ENCODE peak calls at places on chromosome 7, in six cellular contexts. K is epithelial cell of esophagus; V is stimulated activated CD8-positive, alpha-beta memory T cell treated with anti-CD3 and anti-CD28 coated beads, Interleukin-7, amount 100 ng/mL, for 4 hours; H is activated CD4-positive, alpha-beta T cell treated with anti-CD3 and anti-CD28 coated beads, Interleukin-2, amount 50 U/mL, for 1 hour; G is HuH-7; J is left ventricle myocardium inferior. R is an unnamed sample.

GRCh38 chr7:158757404-158757989 is 52.9 kb upstream of the NCAPG2 start:
- DNase-seq in J (no peak), V (no peak), G (no peak), H (no peak), K (no peak), R (no peak)

GRCh38 chr7:112571852-112572607 is 91.2 kb downstream of the LSMEM1 start:
- DNase-seq in G (no peak), J (no peak), V (no peak), H (no peak), K (peak), R (no peak)

GRCh38 chr7:22563115-22563514 is 63.1 kb upstream of the STEAP1B start:
- DNase-seq in K (no peak), H (peak), G (peak), V (no peak), J (no peak), R (no peak)

GRCh38 chr7:69962077-69962855 is 364.0 kb downstream of the AUTS2 start:
- DNase-seq in H (no peak), K (no peak), J (peak), V (no peak), G (no peak), R (no peak)

GRCh38 chr7:72265505-72265904 is 146.6 kb downstream of the CALN1 start:
- DNase-seq in H (no peak), V (no peak), K (no peak), G (no peak), J (no peak), R (no peak)

GRCh38 chr7:32163141-32163806 is 93.1 kb upstream of the PDE1C start:
- DNase-seq in V (no peak), J (peak), K (peak), G (no peak), H (no peak), R (no peak)

GRCh38 chr7:117323585-117323876 is 673 bp upstream of the WNT2 start:
- DNase-seq in H (no peak), J (no peak), V (no peak), K (peak), G (no peak), R (no peak)

GRCh38 chr7:107501593-107501992 is 31.7 kb downstream of the GPR22 start:
- DNase-seq in V (no peak), K (peak), G (peak), J (no peak), H (no peak), R (no peak)

GRCh38 chr7:122056977-122057376 is 87.1 kb downstream of the AASS start:
- DNase-seq in G (no peak), H (no peak), V (no peak), J (no peak), K (peak), R (no peak)

GRCh38 chr7:130356760-130357611 is 12.4 kb downstream of the CPA5 start:
- DNase-seq in J (peak), G (no peak), V (no peak), K (peak), H (no peak), R (no peak)

GRCh38 chr7:910441-910861 is 34.1 kb downstream of the GET4 start:
- DNase-seq in J (no peak), K (no peak), H (no peak), G (no peak), V (no peak), R (no peak)

GRCh38 chr7:106424476-106425016 is 139.8 kb upstream of the NAMPT start:
- DNase-seq in V (no peak), K (peak), J (no peak), H (no peak), G (no peak), R (no peak)

GRCh38 chr7:120852700-120853099 is 5.2 kb downstream of the TSPAN12 start:
- DNase-seq in V (no peak), K (no peak), H (no peak), J (no peak), G (no peak), R (no peak)

GRCh38 chr7:27141591-27142561 is 1.6 kb downstream of the HOXA5 start:
- DNase-seq in H (no peak), V (no peak), K (no peak), J (no peak), G (peak), R (no peak)

GRCh38 chr7:125484755-125485154 is 555.1 kb upstream of the POT1 start:
- DNase-seq in J (no peak), H (no peak), V (no peak), K (no peak), G (no peak), R (no peak)

GRCh38 chr7:131011437-131011752 is 277.4 kb upstream of the KLF14 start:
- DNase-seq in V (no peak), G (no peak), K (no peak), H (no peak), J (no peak), R (no peak)

GRCh38 chr7:20153567-20153966 is 63.6 kb downstream of the MACC1 start:
- DNase-seq in K (peak), J (no peak), H (no peak), G (no peak), V (no peak), R (no peak)

GRCh38 chr7:22885824-22886255 is 63.2 kb upstream of the TOMM7 start:
- DNase-seq in G (no peak), H (peak), V (peak), K (peak), J (no peak), R (peak)

GRCh38 chr7:1403844-1404404 is 55.3 kb downstream of the MICALL2 start:
- DNase-seq in J (no peak), G (no peak), V (no peak), K (no peak), H (no peak), R (no peak)

GRCh38 chr7:74199551-74200355 is 10.1 kb upstream of the LAT2 start:
- DNase-seq in G (no peak), H (no peak), V (no peak), K (no peak), J (no peak), R (no peak)

GRCh38 chr7:150876817-150877526 is 24.7 kb downstream of the AOC1 start:
- DNase-seq in G (peak), H (peak), J (peak), K (peak), V (peak), R (peak)

GRCh38 chr7:5396542-5396941 is 27.1 kb downstream of the TNRC18 start:
- DNase-seq in V (peak), J (no peak), K (peak), G (peak), H (peak), R (no peak)

GRCh38 chr7:117072620-117073118 is 119.4 kb downstream of the ST7 start:
- DNase-seq in H (no peak), K (peak), J (peak), V (no peak), G (no peak), R (no peak)

GRCh38 chr7:53437336-53437735 is 401.9 kb downstream of the POM121L12 start:
- DNase-seq in G (no peak), H (no peak), K (peak), V (no peak), J (no peak), R (no peak)

GRCh38 chr7:112346381-112347060 is 103.7 kb upstream of the IFRD1 start:
- DNase-seq in J (no peak), V (no peak), K (no peak), G (no peak), H (no peak), R (no peak)

GRCh38 chr7:8434290-8435002 is 1.0 kb downstream of the NXPH1 start:
- DNase-seq in V (no peak), K (no peak), J (no peak), H (no peak), G (no peak), R (no peak)

GRCh38 chr7:44375236-44375699 is 49.9 kb upstream of the CAMK2B start:
- DNase-seq in K (no peak), G (peak), H (no peak), J (no peak), V (no peak), R (no peak)

GRCh38 chr7:954330-955238 is at the start of gene ADAP1:
- DNase-seq in G (peak), H (peak), J (peak), K (peak), V (no peak), R (no peak)

R was measured in SIG-M5.